ENCODE peak calls at places on chromosome 3, in seven cellular contexts. F is A549, X is heart left ventricle, D is endodermal cell, J is OCI-LY7, M is stomach, Q is psoas muscle. G is an unnamed sample.
A peak's percentile ranks its signal among the peaks of the same experiment; 100 is the strongest.

GRCh38 chr3:125125822-125126245 is 70.0 kb upstream of the HEG1 start:
- DNase-seq in F (no peak), X (no peak), D (no peak), J (no peak), M (no peak), Q (no peak), G (peak; percentile 93)

GRCh38 chr3:45958333-45958791 is 15.1 kb downstream of the CXCR6 start:
- DNase-seq in F (no peak), X (no peak), D (peak; percentile 22), J (no peak), M (no peak), Q (peak; percentile 43), G (no peak)

GRCh38 chr3:171054921-171055320 is 28.4 kb upstream of the SLC2A2 start:
- DNase-seq in F (no peak), X (no peak), D (no peak), J (no peak), M (no peak), Q (no peak), G (no peak)

GRCh38 chr3:183261103-183261502 is 8.1 kb downstream of the B3GNT5 start:
- DNase-seq in F (no peak), X (no peak), D (no peak), J (no peak), M (no peak), Q (no peak), G (no peak)

GRCh38 chr3:188049890-188050530 is 103.9 kb upstream of the LPP start:
- DNase-seq in F (no peak), X (no peak), D (no peak), J (peak; percentile 74), M (no peak), Q (no peak), G (no peak)

GRCh38 chr3:59981377-59981776 is 931.6 kb upstream of the CFAP20DC start:
- DNase-seq in F (no peak), X (no peak), D (no peak), J (no peak), M (no peak), Q (no peak), G (no peak)

GRCh38 chr3:64332461-64333350 is 107.4 kb upstream of the PRICKLE2 start:
- DNase-seq in F (no peak), X (no peak), D (no peak), J (no peak), M (no peak), Q (no peak), G (no peak)

GRCh38 chr3:5078151-5078550 is 43.9 kb upstream of the ARL8B start:
- DNase-seq in F (peak; percentile 29), X (no peak), D (no peak), J (no peak), M (no peak), Q (no peak), G (no peak)

GRCh38 chr3:7630925-7631324 is 770.0 kb downstream of the GRM7 start:
- DNase-seq in F (no peak), X (peak; percentile 33), D (no peak), J (no peak), M (peak; percentile 26), Q (peak; percentile 18), G (peak; percentile 2)

GRCh38 chr3:30343067-30343831 is 263.2 kb upstream of the TGFBR2 start:
- DNase-seq in F (no peak), X (no peak), D (no peak), J (no peak), M (no peak), Q (no peak), G (no peak)

GRCh38 chr3:31219131-31219843 is 313.4 kb upstream of the STT3B start:
- DNase-seq in F (no peak), X (no peak), D (no peak), J (no peak), M (no peak), Q (no peak), G (peak; percentile 80)

GRCh38 chr3:163785693-163786092 is 1292.6 kb downstream of the SI start:
- DNase-seq in F (no peak), X (no peak), D (peak; percentile 89), J (no peak), M (no peak), Q (no peak), G (peak; percentile 7)

GRCh38 chr3:184716652-184717607 is 5.1 kb upstream of the MAGEF1 start:
- DNase-seq in F (no peak), X (no peak), D (peak; percentile 80), J (no peak), M (no peak), Q (no peak), G (peak; percentile 45)

GRCh38 chr3:4751057-4752051 is 227.9 kb upstream of the BHLHE40 start:
- DNase-seq in F (peak; percentile 56), X (no peak), D (no peak), J (no peak), M (no peak), Q (no peak), G (peak; percentile 63)

GRCh38 chr3:80232760-80233159 is 465.0 kb upstream of the ROBO1 start:
- DNase-seq in F (no peak), X (no peak), D (peak; percentile 56), J (no peak), M (no peak), Q (no peak), G (peak; percentile 97)

GRCh38 chr3:189276481-189277190 is 104.9 kb downstream of the TPRG1 start:
- DNase-seq in F (no peak), X (peak; percentile 35), D (no peak), J (peak; percentile 8), M (no peak), Q (no peak), G (peak; percentile 43)

GRCh38 chr3:158456114-158456513 is 114.9 kb upstream of the MLF1 start:
- DNase-seq in F (no peak), X (no peak), D (no peak), J (no peak), M (no peak), Q (no peak), G (no peak)

GRCh38 chr3:183924543-183924942 is 39.9 kb upstream of the PARL start:
- DNase-seq in F (no peak), X (no peak), D (no peak), J (no peak), M (no peak), Q (no peak), G (no peak)

GRCh38 chr3:56981445-56982230 is 78.8 kb upstream of the SPATA12 start:
- DNase-seq in F (no peak), X (no peak), D (no peak), J (no peak), M (no peak), Q (no peak), G (no peak)
- H3K27ac ChIP-seq in F (peak overlapping the region; percentile 27), X (no peak overlapping the region), D (no peak overlapping the region), J (no peak overlapping the region), M (peak overlapping the region; percentile 34), Q (no peak overlapping the region), G (peak overlapping the region; percentile 68)

GRCh38 chr3:151087648-151088047 is 2.2 kb downstream of the MED12L start:
- DNase-seq in F (no peak), X (no peak), D (no peak), J (peak; percentile 7), M (no peak), Q (no peak), G (no peak)
- H3K4me3 ChIP-seq in F (no peak overlapping the region), X (peak overlapping the region; percentile 68), D (peak overlapping the region; percentile 91), J (peak overlapping the region; percentile 88), M (no peak overlapping the region), Q (no peak overlapping the region), G (no peak overlapping the region)

GRCh38 chr3:17166369-17166768 is 281.6 kb downstream of the PLCL2 start:
- DNase-seq in F (no peak), X (no peak), D (no peak), J (no peak), M (no peak), Q (no peak), G (no peak)
- TF ChIP-seq CTCF in F (no peak), X (no peak), D (no peak), J (peak; percentile 28), M (no peak), Q (no peak), G (no peak)

DNA sequence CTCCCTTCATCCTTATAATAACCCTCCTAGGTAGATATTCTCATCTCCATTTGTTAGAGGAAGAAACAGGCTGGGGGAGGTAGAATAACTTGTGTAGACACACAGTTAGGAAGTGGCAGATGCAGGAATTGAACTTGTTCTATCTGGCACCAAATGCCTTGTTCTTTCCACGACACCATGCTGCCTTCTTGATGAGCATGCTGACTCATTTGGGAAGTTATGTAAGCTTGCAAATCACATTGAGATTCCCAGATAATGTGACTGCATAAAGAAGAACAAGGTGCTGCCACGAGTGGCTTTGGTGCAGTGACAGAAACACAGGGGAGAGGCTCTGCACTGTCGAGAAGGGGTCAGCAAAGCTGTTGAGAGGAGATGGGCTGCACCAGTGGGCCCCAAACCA is 27.5 kb upstream of the NDUFB4 start:
- DNase-seq in F (no peak), X (no peak), D (no peak), J (no peak), M (no peak), Q (no peak), G (no peak)
- H3K27ac ChIP-seq in F (no peak overlapping the region), X (no peak overlapping the region), D (peak overlapping the region; percentile 45), J (no peak overlapping the region), M (no peak overlapping the region), Q (no peak overlapping the region), G (no peak overlapping the region)

GRCh38 chr3:129686941-129687340 is 80.5 kb upstream of the PLXND1 start:
- DNase-seq in F (no peak), X (no peak), D (no peak), J (no peak), M (no peak), Q (no peak), G (no peak)

GRCh38 chr3:129687586-129688125 is 81.2 kb upstream of the PLXND1 start:
- DNase-seq in F (no peak), X (no peak), D (no peak), J (no peak), M (no peak), Q (no peak), G (no peak)

GRCh38 chr3:129690406-129690805 is 83.9 kb upstream of the PLXND1 start:
- DNase-seq in F (peak; percentile 30), X (no peak), D (peak; percentile 78), J (peak; percentile 78), M (no peak), Q (no peak), G (peak; percentile 50)

GRCh38 chr3:129689036-129689435 is 82.6 kb upstream of the PLXND1 start:
- DNase-seq in F (no peak), X (no peak), D (no peak), J (no peak), M (no peak), Q (no peak), G (no peak)

GRCh38 chr3:129688310-129688895 is 81.9 kb upstream of the PLXND1 start:
- DNase-seq in F (no peak), X (peak; percentile 82), D (peak; percentile 86), J (no peak), M (peak; percentile 84), Q (peak; percentile 69), G (peak; percentile 60)
- H3K4me3 ChIP-seq in F (no peak overlapping the region), X (peak overlapping the region; percentile 52), D (peak overlapping the region; percentile 65), J (no peak overlapping the region), M (peak overlapping the region; percentile 28), Q (peak overlapping the region; percentile 62), G (peak overlapping the region; percentile 39)

DNA sequence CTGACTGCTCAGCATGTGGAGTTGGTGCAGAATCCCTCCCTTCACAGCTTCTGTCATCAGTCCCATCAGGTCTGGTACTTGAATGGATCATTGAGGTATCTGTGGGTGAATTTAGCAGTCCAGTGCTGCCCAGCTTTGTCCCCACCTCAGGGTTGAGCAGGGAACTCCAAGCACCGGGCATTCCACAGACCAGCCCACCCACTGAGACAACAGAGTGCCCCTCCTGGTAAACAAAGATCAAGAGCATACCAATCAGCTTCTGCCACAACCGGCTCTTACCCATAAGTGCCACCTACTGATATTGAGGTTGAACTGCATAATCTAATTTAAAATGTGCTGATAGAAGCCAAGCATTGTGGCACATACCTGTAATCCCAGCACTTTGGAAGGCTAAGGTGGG is 57.1 kb upstream of the FXR1 start:
- DNase-seq in F (no peak), X (no peak), D (peak; percentile 89), J (peak; percentile 20), M (no peak), Q (no peak), G (no peak)
- TF ChIP-seq CTCF in F (no peak), X (no peak), D (peak; percentile 62), J (peak; percentile 63), M (no peak), Q (peak; percentile 12), G (no peak)

G was measured in brain microvascular endothelial cell.